ENCODE peak calls at places on chromosomes 1 and 21, in six cellular contexts. B, H, C, K, W and F are unnamed samples. For H3K27me3, the result is how much of the 10 kb centered on the place peaks cover.

GRCh38 chr1:212587304-212588136 is 21.0 kb upstream of the ATF3 start:
- DNase-seq in B (no peak), H (no peak), K (peak), W (no peak), C (peak), F (no peak)

GRCh38 chr1:152112885-152113432 is 2.3 kb downstream of the TCHH start:
- DNase-seq in W (no peak), B (no peak), C (no peak), K (no peak), H (no peak), F (no peak)

GRCh38 chr1:61978866-61979265 is 215.8 kb upstream of the L1TD1 start:
- DNase-seq in C (no peak), W (no peak), H (no peak), K (no peak), B (no peak), F (no peak)

GRCh38 chr1:104617474-104617873 is 867.8 kb downstream of the AMY1C start:
- DNase-seq in K (no peak), C (no peak), W (no peak), B (no peak), H (no peak), F (no peak)

GRCh38 chr1:181086926-181087325 is 1.6 kb upstream of the IER5 start:
- DNase-seq in B (no peak), C (peak), H (no peak), K (no peak), W (no peak), F (no peak)

GRCh38 chr1:7940745-7941436 is at the start of gene TNFRSF9:
- DNase-seq in H (peak), C (peak), K (peak), W (no peak), B (peak), F (no peak)

GRCh38 chr1:207619833-207620572 is 24.9 kb upstream of the CR1L start:
- DNase-seq in H (no peak), W (peak), K (peak), C (peak), B (no peak), F (no peak)

GRCh38 chr1:22892789-22893188 is 79.9 kb downstream of the LACTBL1 start:
- DNase-seq in C (no peak), K (no peak), H (no peak), B (no peak), W (no peak), F (no peak)

GRCh38 chr1:177248258-177248657 is 77.5 kb downstream of the BRINP2 start:
- DNase-seq in C (no peak), B (no peak), K (no peak), H (no peak), W (no peak), F (no peak)

GRCh38 chr21:45844181-45844580 is 137.4 kb upstream of the COL6A1 start:
- DNase-seq in C (no peak), K (no peak), B (no peak), W (no peak), H (no peak), F (no peak)

GRCh38 chr1:172969611-172970010 is 81.1 kb downstream of the TNFSF18 start:
- DNase-seq in K (peak), H (no peak), C (peak), B (no peak), W (peak), F (no peak)

GRCh38 chr1:40389871-40390560 is 16.5 kb downstream of the SMAP2 start:
- DNase-seq in B (no peak), K (no peak), C (no peak), H (no peak), W (peak), F (no peak)

DNA sequence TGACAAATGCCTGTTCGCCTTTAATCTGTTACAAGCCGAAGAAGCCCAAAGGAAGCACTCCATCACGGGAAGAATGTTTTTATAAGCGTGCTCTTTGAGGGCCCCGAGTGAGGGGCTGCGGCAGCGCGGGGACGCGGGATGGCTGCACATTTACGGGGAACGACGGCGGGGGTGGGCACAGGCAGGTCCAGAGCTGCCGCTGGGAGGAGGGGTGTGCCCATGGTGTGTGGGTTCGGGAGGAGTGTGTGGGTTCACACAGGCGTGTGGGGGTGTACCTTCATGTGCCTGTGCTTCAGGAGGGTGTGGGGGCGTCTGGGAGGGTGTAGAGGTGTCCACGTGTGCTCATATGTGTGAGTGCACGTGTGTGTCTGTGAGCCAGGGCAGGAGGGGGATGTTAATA is 155.9 kb upstream of the ZC3H12A start:
- DNase-seq in W (no peak), B (no peak), C (no peak), K (no peak), H (no peak), F (no peak)
- H3K27me3 ChIP-seq in W (under half), B (half or more), C (under half), K (under half), H (half or more), F (half or more)

GRCh38 chr21:40383951-40384350 is 463.0 kb downstream of the DSCAM start:
- DNase-seq in W (no peak), C (peak), H (no peak), B (no peak), K (no peak), F (no peak)

GRCh38 chr21:40388046-40388445 is 458.9 kb downstream of the DSCAM start:
- DNase-seq in W (no peak), H (no peak), K (no peak), C (no peak), B (no peak), F (no peak)

GRCh38 chr21:40386301-40386911 is 460.6 kb downstream of the DSCAM start:
- DNase-seq in K (no peak), B (peak), H (peak), C (peak), W (no peak), F (peak)

GRCh38 chr21:40385883-40386282 is 461.1 kb downstream of the DSCAM start:
- DNase-seq in B (no peak), H (no peak), W (no peak), C (no peak), K (no peak), F (no peak)

DNA sequence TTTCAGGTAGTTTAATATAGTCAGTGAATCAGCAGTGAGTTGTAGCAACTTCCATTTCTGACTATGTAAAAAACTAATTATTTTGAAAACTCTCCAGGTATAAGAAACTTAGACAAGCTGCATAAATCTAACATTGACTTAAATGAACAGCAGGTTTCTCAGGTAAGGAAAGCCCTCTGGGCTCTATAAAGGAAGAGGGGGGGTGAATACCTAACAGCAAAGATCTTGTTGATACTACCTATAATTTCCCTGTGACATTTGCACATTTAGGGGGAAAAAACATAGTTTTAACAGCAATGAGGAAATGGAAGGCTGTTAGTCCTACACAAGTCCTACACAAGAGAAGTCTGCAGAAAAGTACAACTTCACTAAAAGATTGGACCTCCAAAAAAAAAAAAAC is 460.0 kb downstream of the DSCAM start:
- DNase-seq in W (no peak), K (no peak), C (no peak), H (no peak), B (no peak), F (no peak)
- H3K4me3 ChIP-seq in W (no peak), K (no peak), C (no peak), H (no peak), B (no peak), F (no peak)

GRCh38 chr1:16233431-16233830 is 3.6 kb downstream of the CPLANE2 start:
- DNase-seq in C (no peak), W (no peak), B (no peak), H (peak), K (no peak), F (no peak)

GRCh38 chr1:16231331-16232315 is 5.4 kb downstream of the CPLANE2 start:
- DNase-seq in B (peak), K (no peak), W (no peak), C (no peak), H (peak), F (no peak)

GRCh38 chr1:16229976-16230740 is 6.8 kb downstream of the CPLANE2 start:
- DNase-seq in B (no peak), K (no peak), W (no peak), H (peak), C (no peak), F (no peak)

GRCh38 chr1:16230744-16231143 is 6.2 kb downstream of the CPLANE2 start:
- DNase-seq in W (no peak), C (no peak), K (no peak), H (peak), B (no peak), F (no peak)

GRCh38 chr1:16232316-16232710 is 4.7 kb downstream of the CPLANE2 start:
- DNase-seq in W (no peak), C (no peak), H (no peak), K (no peak), B (no peak), F (no peak)
- H3K27ac ChIP-seq in W (no peak), C (no peak), H (no peak), K (no peak), B (no peak), F (no peak)

GRCh38 chr1:209655832-209656231 is 3.6 kb upstream of the LAMB3 start:
- DNase-seq in B (no peak), W (no peak), K (no peak), C (peak), H (no peak), F (no peak)

GRCh38 chr1:209659909-209660308 is 7.7 kb upstream of the LAMB3 start:
- DNase-seq in W (no peak), K (no peak), H (no peak), C (no peak), B (no peak), F (no peak)

GRCh38 chr1:209655412-209655811 is 3.2 kb upstream of the LAMB3 start:
- DNase-seq in C (no peak), H (no peak), W (no peak), K (no peak), B (no peak), F (no peak)

GRCh38 chr1:209657140-209657879 is 5.1 kb upstream of the LAMB3 start:
- DNase-seq in H (no peak), K (no peak), C (peak), B (no peak), W (no peak), F (no peak)

DNA sequence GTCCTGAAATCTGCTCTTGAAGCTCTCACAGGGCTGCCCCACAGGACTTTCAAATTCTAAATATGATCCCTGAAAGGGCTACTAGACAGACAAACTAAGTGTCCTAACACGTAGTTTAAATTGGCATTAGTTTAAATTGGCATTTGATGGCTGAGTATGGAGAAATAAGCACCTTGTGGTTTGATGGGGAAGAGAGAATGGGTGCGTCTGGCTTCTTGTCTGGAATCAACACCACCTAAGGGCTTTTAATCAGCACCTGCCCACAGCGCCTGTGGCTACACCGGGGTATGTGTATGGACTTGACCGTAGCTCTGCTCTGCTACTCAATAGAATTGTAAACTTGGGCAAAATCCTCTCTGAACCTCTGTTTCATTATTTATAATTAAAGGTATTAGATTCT is 5.7 kb upstream of the LAMB3 start:
- DNase-seq in H (no peak), C (no peak), K (no peak), W (no peak), B (no peak), F (no peak)
- H3K27me3 ChIP-seq in H (under half), C (under half), K (under half), W (under half), B (under half), F (under half)